ENCODE peak calls at places on chromosomes 5 and 9, in five cellular contexts. S, O, M, I and F are unnamed samples.
A peak's percentile ranks its signal among the peaks of the same experiment; 100 is the strongest.

GRCh38 chr9:136155576-136155975 is 36.9 kb upstream of the TMEM250 start:
- DNase-seq in O (no peak), M (no peak), S (no peak), I (no peak), F (no peak)

GRCh38 chr9:135649508-135649907 is 10.2 kb upstream of the GLT6D1 start:
- DNase-seq in S (no peak), I (no peak), M (no peak), O (no peak), F (no peak)

GRCh38 chr5:107542428-107542827 is 128.3 kb downstream of the EFNA5 start:
- DNase-seq in I (peak; percentile 86), O (peak; percentile 74), M (peak; percentile 95), S (peak; percentile 88), F (peak; percentile 47)

GRCh38 chr9:115591584-115591984 is 473.6 kb upstream of the TNC start:
- DNase-seq in S (peak; percentile 100), O (peak; percentile 69), I (no peak), M (peak; percentile 79), F (peak; percentile 16)

GRCh38 chr9:13324988-13325387 is 45.5 kb upstream of the MPDZ start:
- DNase-seq in S (peak; percentile 44), I (no peak), O (no peak), M (no peak), F (no peak)

GRCh38 chr5:84292788-84293653 is 91.7 kb downstream of the EDIL3 start:
- DNase-seq in S (no peak), I (no peak), M (no peak), O (no peak), F (no peak)

GRCh38 chr5:169583101-169583423 is 511 bp upstream of the SPDL1 start:
- DNase-seq in M (no peak), O (no peak), S (no peak), I (no peak), F (no peak)

GRCh38 chr5:112628219-112628618 is 109.5 kb upstream of the APC start:
- DNase-seq in M (no peak), I (no peak), O (no peak), S (no peak), F (no peak)

GRCh38 chr9:98570055-98570454 is 138.7 kb downstream of the GABBR2 start:
- DNase-seq in M (no peak), O (no peak), I (no peak), S (no peak), F (peak; percentile 40)

GRCh38 chr9:109956811-109957440 is 176.9 kb downstream of the PALM2AKAP2 start:
- DNase-seq in M (no peak), I (no peak), S (peak; percentile 27), O (no peak), F (no peak)

GRCh38 chr9:133874061-133874638 is 118.0 kb downstream of the VAV2 start:
- DNase-seq in M (no peak), I (no peak), S (peak; percentile 95), O (peak; percentile 98), F (no peak)

GRCh38 chr9:94865599-94866456 is 139.3 kb downstream of the AOPEP start:
- DNase-seq in O (no peak), S (peak; percentile 84), M (no peak), I (no peak), F (no peak)
- H3K27ac ChIP-seq in O (no peak overlapping the region), S (peak overlapping the region; percentile 83), M (peak overlapping the region; percentile 15), I (peak overlapping the region; percentile 91), F (peak overlapping the region; percentile 83)

GRCh38 chr5:374631-375335 is 53.3 kb downstream of the AHRR start:
- DNase-seq in M (no peak), I (peak; percentile 58), S (no peak), O (no peak), F (peak; percentile 52)

GRCh38 chr5:375336-375920 is 53.9 kb downstream of the AHRR start:
- DNase-seq in S (no peak), M (no peak), O (no peak), I (peak; percentile 47), F (peak; percentile 50)

GRCh38 chr5:372556-372910 is 51.0 kb downstream of the AHRR start:
- DNase-seq in I (no peak), S (no peak), O (no peak), M (no peak), F (peak; percentile 57)

GRCh38 chr5:372911-373709 is 51.6 kb downstream of the AHRR start:
- DNase-seq in S (peak; percentile 40), O (no peak), I (peak; percentile 76), M (no peak), F (peak; percentile 59)

DNA sequence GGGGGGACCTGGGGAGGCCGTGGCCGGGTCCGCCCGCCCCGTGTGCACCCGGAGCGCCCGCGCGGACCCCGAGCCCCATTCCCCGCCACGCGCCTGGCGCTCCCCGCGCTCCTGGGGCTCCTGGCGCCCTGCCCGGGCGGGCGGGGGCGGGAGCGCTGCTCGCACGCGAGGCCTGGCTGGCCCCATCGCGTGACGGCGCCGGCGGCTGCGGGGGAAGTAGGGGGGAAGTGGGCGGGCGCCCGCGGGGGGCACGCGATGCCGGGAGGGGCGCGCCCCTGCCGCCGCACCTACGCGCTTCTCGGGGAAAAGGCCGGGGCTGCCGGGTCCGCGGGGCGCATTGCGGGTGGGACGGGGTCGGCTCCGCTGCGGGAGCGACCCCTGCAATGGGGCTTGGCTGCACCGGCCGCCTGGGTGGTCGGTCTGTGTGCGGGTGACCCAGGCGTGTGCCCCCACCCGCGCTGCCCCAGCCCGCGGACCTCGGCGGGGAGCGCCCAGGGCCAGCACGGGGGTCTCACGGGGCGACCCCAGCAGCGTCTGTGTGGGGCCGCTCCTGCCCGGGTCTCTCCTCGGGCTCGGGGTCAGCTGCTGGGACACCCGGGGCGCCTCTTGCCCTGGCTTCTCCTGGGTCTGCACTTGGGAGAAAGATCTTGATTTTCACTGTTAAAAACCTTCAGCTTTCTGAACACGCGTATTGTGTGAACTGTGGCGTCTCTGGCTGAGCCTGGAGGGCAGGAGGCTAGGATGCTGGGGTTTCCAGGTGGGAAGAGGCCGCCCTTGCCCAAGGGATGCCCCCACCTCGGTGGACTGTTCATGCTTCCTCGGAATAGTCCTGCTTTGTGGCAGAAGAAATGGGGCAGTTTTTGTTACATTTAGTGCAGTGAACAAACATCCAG is 52.4 kb downstream of the AHRR start:
- DNase-seq in O (no peak), S (peak; percentile 67), M (no peak), I (peak; percentile 56), F (peak; percentile 40)
- H3K27ac ChIP-seq in O (no peak overlapping the region), S (peak overlapping the region; percentile 98), M (no peak overlapping the region), I (no peak overlapping the region), F (no peak overlapping the region)

DNA sequence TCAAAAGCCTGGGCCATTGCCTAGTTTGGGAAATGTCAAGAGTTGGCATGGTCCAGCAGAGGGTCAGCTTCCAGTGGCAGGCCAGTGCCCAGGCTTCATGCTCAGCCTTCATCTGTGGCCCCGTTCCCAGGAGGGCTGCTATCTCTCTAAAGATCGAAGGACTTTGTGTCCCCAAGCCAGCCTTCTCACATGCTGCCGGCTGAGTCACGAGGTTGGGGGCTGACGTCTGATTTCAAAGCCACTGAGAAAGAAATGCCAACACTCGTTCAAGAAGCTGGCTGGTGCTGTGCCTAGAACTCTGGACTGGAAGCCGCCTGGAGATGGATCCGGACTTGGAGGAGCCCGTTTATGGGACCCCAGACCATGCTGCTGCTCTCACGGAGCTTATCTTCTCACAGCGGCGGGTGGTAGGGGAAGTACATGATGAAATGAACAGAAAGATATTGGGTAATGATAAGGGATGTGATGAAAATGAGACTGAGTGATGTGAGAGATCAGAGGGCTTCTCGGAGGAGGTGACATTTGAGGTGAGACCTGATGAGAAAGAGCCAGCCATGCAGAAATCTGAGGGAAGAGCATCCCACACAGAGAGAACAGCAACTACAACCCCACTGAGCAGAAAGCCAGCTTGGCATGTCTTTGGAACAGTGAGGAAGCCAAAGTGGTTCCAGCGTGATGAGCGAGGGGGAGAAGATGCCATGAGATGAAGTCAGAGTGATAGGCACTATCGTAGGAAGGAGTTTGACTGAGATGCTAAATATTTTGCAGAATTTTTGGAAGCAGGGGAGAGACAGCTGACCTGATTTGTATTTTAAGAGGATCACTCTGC is 54.9 kb upstream of the BOD1 start:
- DNase-seq in O (no peak), M (peak; percentile 83), I (no peak), S (peak; percentile 45), F (peak; percentile 80)
- H3K27ac ChIP-seq in O (no peak overlapping the region), M (no peak overlapping the region), I (no peak overlapping the region), S (no peak overlapping the region), F (peak overlapping the region; percentile 46)

DNA sequence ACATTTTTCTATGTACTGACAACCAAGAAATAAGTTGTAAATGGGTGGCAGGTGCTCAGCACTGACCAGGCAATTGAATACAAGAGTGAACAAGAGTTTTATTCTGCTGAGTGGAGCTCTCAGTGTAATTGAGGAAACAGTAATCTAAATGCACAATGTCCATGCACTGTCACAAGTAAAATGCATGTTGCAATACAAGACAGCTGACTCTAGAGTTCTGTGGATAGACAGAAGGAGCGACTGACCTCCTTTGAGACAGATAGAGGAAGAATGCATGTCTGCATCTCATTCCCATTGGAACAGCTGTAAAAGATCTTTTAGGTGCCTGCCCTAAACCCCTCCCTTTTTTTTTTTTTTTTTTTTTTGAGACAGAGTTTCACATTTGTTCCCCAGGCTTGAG is 299.0 kb downstream of the FBXL7 start:
- DNase-seq in O (no peak), I (no peak), M (no peak), S (no peak), F (no peak)
- H3K27ac ChIP-seq in O (no peak overlapping the region), I (no peak overlapping the region), M (no peak overlapping the region), S (no peak overlapping the region), F (no peak overlapping the region)

GRCh38 chr5:133421394-133421793 is 190.9 kb downstream of the FSTL4 start:
- DNase-seq in M (no peak), O (no peak), S (peak; percentile 17), I (no peak), F (no peak)
- H3K27ac ChIP-seq in M (no peak overlapping the region), O (no peak overlapping the region), S (no peak overlapping the region), I (no peak overlapping the region), F (no peak overlapping the region)

GRCh38 chr5:142314606-142315005 is 10.2 kb downstream of the SPRY4 start:
- DNase-seq in O (no peak), S (no peak), M (no peak), I (no peak), F (no peak)
- H3K27ac ChIP-seq in O (no peak overlapping the region), S (peak overlapping the region; percentile 65), M (no peak overlapping the region), I (no peak overlapping the region), F (no peak overlapping the region)

GRCh38 chr5:39158127-39158593 is 61.2 kb downstream of the FYB1 start:
- DNase-seq in S (peak; percentile 7), I (no peak), O (no peak), M (no peak), F (no peak)
- H3K27ac ChIP-seq in S (no peak overlapping the region), I (no peak overlapping the region), O (peak overlapping the region; percentile 51), M (no peak overlapping the region), F (no peak overlapping the region)

DNA sequence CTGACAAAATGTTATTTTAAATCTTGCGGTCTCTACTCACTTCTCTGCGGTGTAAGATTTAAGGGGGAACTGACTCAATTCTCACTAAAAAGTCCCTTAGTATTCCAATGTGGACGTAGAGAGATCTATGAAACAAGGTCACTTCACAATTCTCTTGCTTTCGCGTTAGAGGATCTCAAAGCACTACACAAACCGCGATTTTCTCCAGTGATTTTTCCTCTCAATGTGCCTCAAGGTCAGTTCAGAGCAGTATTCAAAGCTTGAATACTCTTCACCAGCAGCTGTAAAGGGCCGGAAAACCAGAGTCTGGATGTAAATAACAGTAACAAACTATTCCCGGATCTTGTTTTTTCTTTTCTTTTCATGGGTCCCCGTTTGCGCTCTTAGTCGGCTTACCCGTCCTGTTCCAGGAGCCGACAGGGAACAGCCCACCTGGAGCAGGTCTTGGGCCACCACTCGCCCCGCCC is 128.2 kb downstream of the TMEM161B start:
- DNase-seq in O (no peak), S (peak; percentile 25), M (peak; percentile 34), I (no peak), F (no peak)
- H3K27ac ChIP-seq in O (no peak overlapping the region), S (no peak overlapping the region), M (no peak overlapping the region), I (no peak overlapping the region), F (no peak overlapping the region)